ENCODE peak calls at places on chromosomes 11 and 22, in six cellular contexts. C is stomach, V is tibial nerve, Z is hepatocyte, I is fibroblast of lung, R is psoas muscle. K is an unnamed sample.

GRCh38 chr11:129410561-129410960 is 34.9 kb downstream of the BARX2 start:
- DNase-seq in C (no peak), V (no peak), Z (no peak), I (no peak), R (no peak), K (no peak)

GRCh38 chr11:75313457-75314272 is 37.8 kb downstream of the ARRB1 start:
- DNase-seq in C (peak), V (peak), Z (peak), I (peak), R (peak), K (peak)

GRCh38 chr11:25247336-25247735 is 750.5 kb downstream of the LUZP2 start:
- DNase-seq in C (no peak), V (no peak), Z (no peak), I (peak), R (no peak), K (no peak)

GRCh38 chr11:32033067-32033466 is 57.8 kb upstream of the RCN1 start:
- DNase-seq in C (no peak), V (no peak), Z (no peak), I (peak), R (no peak), K (no peak)

GRCh38 chr11:71248656-71249055 is 3.7 kb downstream of the SHANK2 start:
- DNase-seq in C (no peak), V (no peak), Z (no peak), I (no peak), R (no peak), K (no peak)

GRCh38 chr22:49970528-49971231 is 10.1 kb downstream of the PIM3 start:
- DNase-seq in C (peak), V (peak), Z (peak), I (peak), R (peak), K (peak)

GRCh38 chr11:133797542-133797941 is 47.8 kb downstream of the SPATA19 start:
- DNase-seq in C (no peak), V (no peak), Z (no peak), I (no peak), R (no peak), K (no peak)

GRCh38 chr11:75328426-75329277 is 22.8 kb downstream of the ARRB1 start:
- DNase-seq in C (peak), V (peak), Z (peak), I (peak), R (peak), K (no peak)

GRCh38 chr11:96267001-96267489 is 76.0 kb downstream of the MAML2 start:
- DNase-seq in C (no peak), V (no peak), Z (no peak), I (no peak), R (no peak), K (no peak)

GRCh38 chr11:34570584-34570983 is 50.3 kb upstream of the EHF start:
- DNase-seq in C (peak), V (no peak), Z (no peak), I (peak), R (no peak), K (no peak)

GRCh38 chr11:128970598-128971190 is 28.0 kb upstream of the TP53AIP1 start:
- DNase-seq in C (no peak), V (no peak), Z (no peak), I (no peak), R (no peak), K (no peak)

GRCh38 chr11:66651011-66651410 is 12.5 kb downstream of the RBM4 start:
- DNase-seq in C (no peak), V (no peak), Z (no peak), I (peak), R (no peak), K (no peak)

GRCh38 chr22:18022851-18023250 is 1.5 kb downstream of the MICAL3 start:
- DNase-seq in C (no peak), V (no peak), Z (no peak), I (no peak), R (no peak), K (no peak)

GRCh38 chr11:61111786-61112517 is 9.7 kb downstream of the CD5 start:
- DNase-seq in C (no peak), V (no peak), Z (no peak), I (no peak), R (no peak), K (no peak)

GRCh38 chr11:101553891-101554292 is 29.9 kb downstream of the TRPC6 start:
- DNase-seq in C (no peak), V (no peak), Z (no peak), I (no peak), R (no peak), K (no peak)

GRCh38 chr22:27074016-27074415 is 416.6 kb downstream of the MIAT start:
- DNase-seq in C (no peak), V (no peak), Z (no peak), I (peak), R (no peak), K (no peak)

GRCh38 chr11:68810164-68810563 is 31.6 kb downstream of the CPT1A start:
- DNase-seq in C (peak), V (no peak), Z (no peak), I (no peak), R (peak), K (no peak)

GRCh38 chr11:36088234-36088975 is 144.5 kb downstream of the LDLRAD3 start:
- DNase-seq in C (no peak), V (no peak), Z (no peak), I (peak), R (no peak), K (no peak)

GRCh38 chr11:82960000-82960778 is 58.7 kb downstream of the DDIAS start:
- DNase-seq in C (no peak), V (no peak), Z (no peak), I (no peak), R (no peak), K (no peak)

GRCh38 chr22:24401824-24402434 is 25.5 kb upstream of the ADORA2A start:
- DNase-seq in C (no peak), V (no peak), Z (no peak), I (no peak), R (peak), K (no peak)

GRCh38 chr22:28607710-28608109 is 71.9 kb downstream of the TTC28 start:
- DNase-seq in C (no peak), V (no peak), Z (no peak), I (no peak), R (no peak), K (no peak)

GRCh38 chr11:8283510-8284272 is 20.0 kb upstream of the LMO1 start:
- DNase-seq in C (no peak), V (no peak), Z (peak), I (peak), R (no peak), K (peak)

GRCh38 chr11:122853971-122854446 is 15.7 kb downstream of the CRTAM start:
- DNase-seq in C (no peak), V (peak), Z (peak), I (peak), R (no peak), K (no peak)

GRCh38 chr11:32334822-32335221 is 100.5 kb downstream of the WT1 start:
- DNase-seq in C (no peak), V (no peak), Z (peak), I (no peak), R (no peak), K (no peak)

GRCh38 chr11:120403966-120404365 is 67.8 kb downstream of the ARHGEF12 start:
- DNase-seq in C (no peak), V (no peak), Z (no peak), I (no peak), R (no peak), K (no peak)

GRCh38 chr11:127998421-127998820 is 588.9 kb downstream of the ETS1 start:
- DNase-seq in C (no peak), V (no peak), Z (no peak), I (peak), R (no peak), K (no peak)

GRCh38 chr11:2399488-2400068 is 972 bp upstream of the TSSC4 start:
- DNase-seq in C (peak), V (no peak), Z (no peak), I (no peak), R (no peak), K (no peak)

GRCh38 chr11:112961146-112961668 is at the start of gene NCAM1:
- DNase-seq in C (peak), V (peak), Z (peak), I (peak), R (peak), K (peak)
- H3K27ac ChIP-seq in C (peak), V (peak), Z (peak), I (no peak), R (no peak), K (no peak)

DNA sequence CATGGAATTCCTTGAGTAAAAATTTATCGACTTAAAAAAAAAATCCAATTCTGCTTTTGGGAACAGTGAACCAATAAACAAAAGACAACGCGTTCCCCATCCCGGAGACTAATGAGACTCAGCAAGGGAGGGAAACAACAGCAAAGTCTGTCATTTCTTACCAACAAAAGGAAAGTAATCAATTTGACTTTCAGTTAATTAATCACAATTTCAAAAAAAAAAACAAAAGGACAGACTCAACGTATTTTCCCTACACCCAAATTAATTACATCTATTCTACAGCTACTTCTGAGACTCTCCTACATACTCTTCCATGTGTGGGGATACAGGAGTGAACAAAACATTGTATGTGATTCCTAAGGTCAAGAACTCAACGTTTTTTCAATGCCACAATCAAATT is 1.9 kb downstream of the RDX start:
- DNase-seq in C (no peak), V (no peak), Z (no peak), I (no peak), R (no peak), K (no peak)
- H3K4me3 ChIP-seq in C (peak), V (no peak), Z (peak), I (peak), R (peak), K (peak)

GRCh38 chr11:84390441-84391078 is 1104.4 kb upstream of the CCDC90B start:
- DNase-seq in C (no peak), V (no peak), Z (peak), I (peak), R (no peak), K (no peak)
- TF ChIP-seq CTCF in C (no peak), V (no peak), Z (no peak), I (no peak), R (no peak), K (no peak)

DNA sequence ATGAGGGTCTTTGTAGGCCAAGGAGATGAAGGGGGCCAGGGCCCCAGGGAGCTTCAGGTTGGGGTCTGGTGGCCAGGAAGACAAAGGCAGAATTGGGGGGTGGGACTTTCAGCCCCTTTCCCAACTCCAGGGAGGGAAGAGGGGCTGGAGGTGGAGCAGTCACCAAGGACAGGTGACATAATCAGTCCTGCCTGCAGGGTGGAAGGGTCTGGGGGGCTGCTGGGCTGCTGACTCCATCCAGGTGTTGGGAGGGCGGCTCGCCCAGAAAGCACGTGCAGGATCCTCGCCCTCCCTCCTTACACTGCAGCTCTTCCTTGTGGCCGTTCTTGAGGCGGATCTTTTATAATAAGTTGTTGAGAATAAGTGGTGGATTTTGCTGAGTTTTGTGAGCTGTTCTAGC is 1491.1 kb downstream of the TBC1D22A start:
- DNase-seq in C (no peak), V (no peak), Z (no peak), I (no peak), R (no peak), K (no peak)
- H3K27ac ChIP-seq in C (no peak), V (no peak), Z (no peak), I (no peak), R (no peak), K (no peak)

GRCh38 chr11:59273008-59273841 is 60.5 kb upstream of the MPEG1 start:
- DNase-seq in C (no peak), V (no peak), Z (no peak), I (no peak), R (no peak), K (no peak)

GRCh38 chr11:59267196-59267595 is 54.5 kb upstream of the MPEG1 start:
- DNase-seq in C (no peak), V (no peak), Z (no peak), I (no peak), R (no peak), K (no peak)

GRCh38 chr11:59267738-59268475 is 55.2 kb upstream of the MPEG1 start:
- DNase-seq in C (no peak), V (no peak), Z (no peak), I (no peak), R (no peak), K (no peak)

GRCh38 chr11:59271247-59271755 is 58.6 kb upstream of the MPEG1 start:
- DNase-seq in C (no peak), V (no peak), Z (no peak), I (no peak), R (no peak), K (no peak)

GRCh38 chr11:59271811-59272327 is 59.1 kb upstream of the MPEG1 start:
- DNase-seq in C (no peak), V (no peak), Z (no peak), I (no peak), R (no peak), K (no peak)
- H3K4me3 ChIP-seq in C (no peak), V (no peak), Z (no peak), I (no peak), R (no peak), K (no peak)

DNA sequence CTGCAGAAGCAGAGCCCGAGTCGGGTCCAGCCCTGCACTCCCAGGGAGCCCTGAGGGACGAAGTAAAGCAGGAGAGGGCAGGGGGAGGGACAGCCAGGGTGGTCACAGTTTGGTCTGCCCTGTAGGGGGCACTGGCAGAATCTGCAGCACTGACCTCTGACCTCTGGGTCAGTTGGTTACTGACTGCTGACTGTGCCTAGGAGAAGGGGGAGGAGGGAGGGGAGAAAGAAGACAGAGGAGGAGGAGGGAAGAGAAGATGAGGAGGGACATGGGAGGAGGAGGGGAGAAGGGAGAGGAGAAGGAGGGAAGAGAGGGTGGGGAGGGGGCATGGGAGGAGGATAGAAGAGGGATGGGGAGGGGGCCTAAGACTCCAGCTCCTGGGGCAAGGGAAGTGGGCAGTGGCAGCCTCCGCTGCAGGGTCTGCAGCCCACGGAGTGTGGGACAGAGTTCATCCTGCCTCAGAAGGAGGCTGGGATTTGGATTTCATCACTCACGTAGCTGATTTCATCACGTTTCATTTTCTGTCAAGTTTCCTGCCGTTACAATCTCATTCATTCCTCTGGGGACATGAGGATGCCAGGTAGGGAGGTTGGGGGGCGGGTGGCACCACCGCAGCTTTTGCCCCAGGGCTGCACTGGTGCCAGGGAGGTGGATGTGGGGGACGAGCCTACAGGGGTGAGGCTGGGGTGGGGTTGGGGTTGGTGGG is 55.2 kb downstream of the FLRT1 start:
- DNase-seq in C (no peak), V (no peak), Z (no peak), I (no peak), R (no peak), K (no peak)
- TF ChIP-seq CTCF in C (no peak), V (no peak), Z (no peak), I (no peak), R (no peak), K (no peak)

K was measured in left lung.